ENCODE peak calls at places on chromosomes 6 and 20, in four cellular contexts. One of them, this sample, is unnamed.
A peak's percentile ranks its signal among the peaks of the same experiment; 100 is the strongest.

GRCh38 chr6:162772466-162772865 is 44.7 kb downstream of the PACRG start:
- DNase-seq in endothelial cell of umbilical vein: no peak
- DNase-seq in suprapubic skin: no peak
- DNase-seq in uterus: no peak
- DNase-seq in this sample: no peak

GRCh38 chr6:147040041-147040440 is 164.2 kb upstream of the STXBP5 start:
- DNase-seq in endothelial cell of umbilical vein: no peak
- DNase-seq in suprapubic skin: no peak
- DNase-seq in uterus: no peak
- DNase-seq in this sample: no peak

GRCh38 chr20:13799974-13800373 is 15.1 kb downstream of the NDUFAF5 start:
- DNase-seq in endothelial cell of umbilical vein: no peak
- DNase-seq in suprapubic skin: no peak
- DNase-seq in uterus: no peak
- DNase-seq in this sample: no peak

GRCh38 chr20:20076297-20077065 is 24.1 kb downstream of the CFAP61 start:
- DNase-seq in uterus: no peak
- DNase-seq in suprapubic skin: peak; percentile 68
- DNase-seq in endothelial cell of umbilical vein: no peak
- DNase-seq in this sample: no peak

GRCh38 chr20:13141541-13141940 is 79.5 kb upstream of the ISM1 start:
- DNase-seq in endothelial cell of umbilical vein: no peak
- DNase-seq in suprapubic skin: no peak
- DNase-seq in uterus: no peak
- DNase-seq in this sample: no peak

GRCh38 chr6:170096191-170096802 is 194.6 kb downstream of the DLL1 start:
- DNase-seq in uterus: no peak
- DNase-seq in suprapubic skin: peak; percentile 45
- DNase-seq in endothelial cell of umbilical vein: no peak
- DNase-seq in this sample: peak; percentile 3

GRCh38 chr6:118551063-118551672 is 3.1 kb downstream of the PLN start:
- DNase-seq in suprapubic skin: no peak
- DNase-seq in endothelial cell of umbilical vein: peak; percentile 79
- DNase-seq in uterus: no peak
- DNase-seq in this sample: no peak

GRCh38 chr20:18003897-18004296 is 35.1 kb downstream of the MGME1 start:
- DNase-seq in suprapubic skin: peak; percentile 9
- DNase-seq in uterus: no peak
- DNase-seq in endothelial cell of umbilical vein: no peak
- DNase-seq in this sample: no peak

GRCh38 chr20:57315964-57316480 is 13.6 kb upstream of the SPO11 start:
- DNase-seq in endothelial cell of umbilical vein: no peak
- DNase-seq in uterus: no peak
- DNase-seq in suprapubic skin: no peak
- DNase-seq in this sample: no peak

GRCh38 chr6:168968228-168968627 is 285.4 kb downstream of the THBS2 start:
- DNase-seq in suprapubic skin: peak; percentile 85
- DNase-seq in uterus: peak; percentile 55
- DNase-seq in endothelial cell of umbilical vein: no peak
- DNase-seq in this sample: peak; percentile 26

GRCh38 chr6:37812835-37813234 is 6.7 kb upstream of the ZFAND3 start:
- DNase-seq in endothelial cell of umbilical vein: no peak
- DNase-seq in suprapubic skin: no peak
- DNase-seq in uterus: no peak
- DNase-seq in this sample: no peak

GRCh38 chr20:47125553-47126373 is 230.7 kb downstream of the ZMYND8 start:
- DNase-seq in suprapubic skin: no peak
- DNase-seq in endothelial cell of umbilical vein: no peak
- DNase-seq in uterus: peak; percentile 34
- DNase-seq in this sample: no peak

GRCh38 chr6:22078288-22078687 is 218.5 kb downstream of the PRL start:
- DNase-seq in endothelial cell of umbilical vein: no peak
- DNase-seq in suprapubic skin: no peak
- DNase-seq in uterus: no peak
- DNase-seq in this sample: no peak

GRCh38 chr6:22081709-22082108 is 215.1 kb downstream of the PRL start:
- DNase-seq in uterus: no peak
- DNase-seq in endothelial cell of umbilical vein: no peak
- DNase-seq in suprapubic skin: no peak
- DNase-seq in this sample: no peak

GRCh38 chr6:22082278-22082677 is 214.6 kb downstream of the PRL start:
- DNase-seq in uterus: no peak
- DNase-seq in suprapubic skin: no peak
- DNase-seq in endothelial cell of umbilical vein: no peak
- DNase-seq in this sample: no peak

GRCh38 chr6:22078802-22079545 is 217.9 kb downstream of the PRL start:
- DNase-seq in uterus: no peak
- DNase-seq in suprapubic skin: no peak
- DNase-seq in endothelial cell of umbilical vein: no peak
- DNase-seq in this sample: no peak

GRCh38 chr6:22079788-22080187 is 217.0 kb downstream of the PRL start:
- DNase-seq in endothelial cell of umbilical vein: no peak
- DNase-seq in uterus: no peak
- DNase-seq in suprapubic skin: no peak
- DNase-seq in this sample: no peak
- H3K27me3 ChIP-seq in endothelial cell of umbilical vein: no peaks in the 10 kb centered on the region
- H3K27me3 ChIP-seq in uterus: no peaks in the 10 kb centered on the region
- H3K27me3 ChIP-seq in suprapubic skin: no peaks in the 10 kb centered on the region
- H3K27me3 ChIP-seq in this sample: no peaks in the 10 kb centered on the region

GRCh38 chr6:41039060-41039998 is at the start of gene UNC5CL:
- DNase-seq in endothelial cell of umbilical vein: peak; percentile 22
- DNase-seq in uterus: no peak
- DNase-seq in suprapubic skin: peak; percentile 46
- DNase-seq in this sample: no peak

GRCh38 chr6:41042167-41042566 is at the start of gene TSPO2:
- DNase-seq in uterus: no peak
- DNase-seq in endothelial cell of umbilical vein: no peak
- DNase-seq in suprapubic skin: peak; percentile 22
- DNase-seq in this sample: no peak

GRCh38 chr6:41040101-41040910 is 1.3 kb upstream of the UNC5CL start:
- DNase-seq in suprapubic skin: peak; percentile 31
- DNase-seq in endothelial cell of umbilical vein: no peak
- DNase-seq in uterus: no peak
- DNase-seq in this sample: no peak

GRCh38 chr6:41042656-41043055 is 389 bp downstream of the TSPO2 start:
- DNase-seq in suprapubic skin: peak; percentile 30
- DNase-seq in endothelial cell of umbilical vein: no peak
- DNase-seq in uterus: no peak
- DNase-seq in this sample: no peak

DNA sequence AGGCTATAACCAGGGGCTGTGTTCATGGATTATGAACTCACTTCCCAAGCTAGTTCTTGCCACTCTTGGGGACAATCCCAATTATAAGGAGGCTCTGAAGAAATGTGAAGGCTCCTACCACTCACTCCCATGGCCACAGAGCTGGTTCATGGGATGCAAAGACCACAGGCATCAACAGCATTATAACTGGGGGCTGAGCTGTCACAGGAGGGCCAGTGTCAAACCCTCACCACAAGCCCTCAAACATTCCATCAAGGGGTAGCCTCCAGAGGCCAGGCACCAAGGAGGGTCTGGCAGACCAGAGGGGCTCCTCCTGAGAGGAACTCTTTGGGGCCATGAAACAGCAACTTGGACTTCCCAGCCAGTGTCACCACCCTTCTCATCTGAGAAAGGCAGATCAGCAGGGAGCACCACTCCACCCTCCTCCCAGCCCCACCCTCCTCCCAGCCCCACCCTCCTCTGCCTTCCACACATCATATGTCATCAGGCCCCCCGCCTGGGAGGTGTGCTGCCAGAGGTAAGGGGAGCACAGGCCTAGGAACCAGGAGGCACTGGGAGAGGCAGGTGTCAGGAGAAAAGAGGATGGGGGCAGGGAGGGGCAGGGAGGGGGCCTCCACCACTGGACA is 1.2 kb upstream of the TSPO2 start:
- DNase-seq in uterus: no peak
- DNase-seq in endothelial cell of umbilical vein: no peak
- DNase-seq in suprapubic skin: peak; percentile 31
- DNase-seq in this sample: no peak
- TF ChIP-seq POLR2A in uterus: no peak
- TF ChIP-seq POLR2A in endothelial cell of umbilical vein: no peak
- TF ChIP-seq POLR2A in suprapubic skin: no peak
- TF ChIP-seq POLR2A in this sample: no peak

DNA sequence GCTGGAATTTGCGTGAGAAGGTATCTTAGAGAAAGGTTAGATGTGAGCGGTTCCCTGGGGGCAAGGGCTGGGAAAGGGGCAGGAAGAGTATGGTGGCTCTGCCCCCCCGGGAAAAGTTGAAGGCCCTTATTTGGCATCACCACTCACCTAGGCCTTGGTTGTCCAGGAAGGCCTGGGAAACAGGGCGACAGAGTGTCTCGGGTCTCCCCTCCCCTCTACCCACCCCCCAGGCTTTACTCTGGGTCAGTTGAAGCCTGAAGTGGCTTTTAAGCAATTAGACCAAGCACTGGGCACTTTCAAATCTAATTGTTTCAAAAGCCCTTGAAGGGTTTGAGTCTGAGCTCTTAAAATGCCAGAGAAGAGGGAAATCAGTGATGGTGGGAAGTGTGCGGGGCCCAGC is 30.2 kb upstream of the FOXP4 start:
- DNase-seq in suprapubic skin: no peak
- DNase-seq in uterus: no peak
- DNase-seq in endothelial cell of umbilical vein: no peak
- DNase-seq in this sample: no peak
- H3K27me3 ChIP-seq in suprapubic skin: peaks cover 4% of the 10 kb centered on the region
- H3K27me3 ChIP-seq in uterus: no peaks in the 10 kb centered on the region
- H3K27me3 ChIP-seq in endothelial cell of umbilical vein: peaks cover 6% of the 10 kb centered on the region
- H3K27me3 ChIP-seq in this sample: no peaks in the 10 kb centered on the region

DNA sequence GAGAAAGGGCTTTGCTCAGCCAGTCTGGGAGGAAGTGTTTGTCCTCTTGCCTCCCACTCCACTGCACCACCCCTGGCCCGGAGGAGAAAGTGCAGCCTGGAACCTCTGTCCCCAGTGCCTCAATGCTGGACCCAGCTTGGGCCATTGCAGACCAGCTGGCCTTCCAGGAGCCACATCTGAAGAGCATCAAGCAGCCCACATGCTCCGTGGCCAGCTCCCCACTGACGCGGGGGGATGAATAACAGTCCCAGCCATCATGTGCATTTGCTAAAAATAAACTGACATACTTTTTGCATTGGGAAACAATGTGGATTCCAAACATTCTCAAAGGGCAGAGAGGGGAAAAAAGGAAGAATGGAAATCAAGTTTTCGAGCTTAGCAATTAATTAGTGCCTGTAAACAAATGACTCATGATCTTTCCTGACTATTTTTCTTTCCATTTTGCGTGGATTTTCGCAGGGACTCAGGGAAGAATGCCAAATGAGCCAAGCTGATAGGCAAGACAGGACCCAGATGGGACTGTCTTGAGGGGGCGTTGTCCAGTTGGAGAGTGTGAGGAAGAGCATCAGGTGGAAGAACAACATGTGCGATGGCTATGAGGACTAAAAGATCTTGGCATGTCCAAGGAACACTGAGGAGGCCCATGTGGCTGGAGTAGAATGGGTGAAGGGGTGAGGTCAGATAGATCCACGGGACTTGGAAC is 34.1 kb downstream of the CEBPB start:
- DNase-seq in suprapubic skin: peak; percentile 91
- DNase-seq in uterus: peak; percentile 91
- DNase-seq in endothelial cell of umbilical vein: peak; percentile 63
- DNase-seq in this sample: peak; percentile 82
- TF ChIP-seq POLR2A in suprapubic skin: no peak
- TF ChIP-seq POLR2A in uterus: no peak
- TF ChIP-seq POLR2A in endothelial cell of umbilical vein: no peak
- TF ChIP-seq POLR2A in this sample: peak; percentile 33

GRCh38 chr6:31362751-31363150 is 5.8 kb upstream of the HLA-B start:
- DNase-seq in suprapubic skin: no peak
- DNase-seq in endothelial cell of umbilical vein: no peak
- DNase-seq in uterus: no peak
- DNase-seq in this sample: no peak
- H3K27me3 ChIP-seq in suprapubic skin: peaks cover 19% of the 10 kb centered on the region
- H3K27me3 ChIP-seq in endothelial cell of umbilical vein: peaks cover 42% of the 10 kb centered on the region
- H3K27me3 ChIP-seq in uterus: no peaks in the 10 kb centered on the region
- H3K27me3 ChIP-seq in this sample: no peaks in the 10 kb centered on the region

This sample was measured in ovary.